ENCODE peak calls at places on chromosomes 12 and 14, in four cellular contexts. B is left ventricle myocardium inferior, F is DMS153, I is EL. N is an unnamed sample.

GRCh38 chr12:74391283-74391682 is 146.4 kb upstream of the ATXN7L3B start:
- DNase-seq in I (no peak), F (no peak), B (no peak), N (no peak)

GRCh38 chr12:4564819-4565218 is 2.8 kb downstream of the DYRK4 start:
- DNase-seq in B (no peak), I (no peak), F (no peak), N (no peak)

GRCh38 chr14:44149597-44149996 is 357.5 kb downstream of the FSCB start:
- DNase-seq in B (no peak), F (no peak), I (no peak), N (peak; percentile 13)

GRCh38 chr14:73943083-73943482 is 6.8 kb downstream of the FAM161B start:
- DNase-seq in B (no peak), F (no peak), I (peak; percentile 80), N (no peak)

GRCh38 chr14:94056579-94057308 is 24.3 kb downstream of the DDX24 start:
- DNase-seq in I (no peak), F (no peak), B (no peak), N (no peak)

GRCh38 chr12:47272412-47273190 is 192.8 kb upstream of the AMIGO2 start:
- DNase-seq in F (no peak), I (peak; percentile 22), B (no peak), N (no peak)

GRCh38 chr12:56029666-56030293 is 8.9 kb downstream of the IKZF4 start:
- DNase-seq in F (no peak), B (no peak), I (peak; percentile 66), N (no peak)

GRCh38 chr14:61695695-61696527 is 598 bp downstream of the HIF1A start:
- DNase-seq in B (peak; percentile 60), F (peak; percentile 45), I (peak; percentile 68), N (peak; percentile 14)

GRCh38 chr14:45039390-45039789 is 44.5 kb upstream of the PRPF39 start:
- DNase-seq in I (no peak), B (no peak), F (no peak), N (no peak)

GRCh38 chr12:30806989-30807694 is 52.4 kb upstream of the CAPRIN2 start:
- DNase-seq in B (no peak), I (peak; percentile 70), F (peak; percentile 64), N (peak; percentile 86)

GRCh38 chr12:57222286-57223190 is 5.9 kb downstream of the NXPH4 start:
- DNase-seq in I (no peak), F (peak; percentile 1), B (no peak), N (no peak)

GRCh38 chr12:93778306-93778705 is 101.1 kb downstream of the CRADD start:
- DNase-seq in B (peak; percentile 60), F (no peak), I (peak; percentile 85), N (no peak)

GRCh38 chr12:99093166-99093565 is 448.1 kb downstream of the APAF1 start:
- DNase-seq in B (no peak), I (no peak), F (no peak), N (no peak)

GRCh38 chr12:3263282-3263681 is 186.1 kb downstream of the TSPAN9 start:
- DNase-seq in B (no peak), F (no peak), I (no peak), N (no peak)

GRCh38 chr14:59986556-59987059 is 66.7 kb downstream of the LRRC9 start:
- DNase-seq in I (no peak), F (no peak), B (no peak), N (no peak)

GRCh38 chr14:51225751-51226150 is 14.3 kb upstream of the TMX1 start:
- DNase-seq in F (no peak), B (no peak), I (no peak), N (no peak)

GRCh38 chr12:82176016-82176415 is 182.2 kb downstream of the CCDC59 start:
- DNase-seq in B (no peak), F (peak; percentile 36), I (no peak), N (no peak)

GRCh38 chr12:52601671-52602070 is 408 bp upstream of the KRT72 start:
- DNase-seq in B (no peak), I (no peak), F (no peak), N (no peak)

GRCh38 chr12:19273482-19274330 is 144.2 kb downstream of the PLEKHA5 start:
- DNase-seq in I (peak; percentile 98), F (peak; percentile 95), B (peak; percentile 67), N (peak; percentile 76)

GRCh38 chr12:77625441-77625840 is 205.3 kb upstream of the NAV3 start:
- DNase-seq in F (no peak), I (peak; percentile 85), B (no peak), N (no peak)

GRCh38 chr12:118058881-118059644 is 1.9 kb downstream of the WSB2 start:
- DNase-seq in F (no peak), I (peak; percentile 68), B (no peak), N (no peak)

GRCh38 chr14:96224480-96225096 is 19.9 kb downstream of the BDKRB2 start:
- DNase-seq in I (no peak), F (no peak), B (no peak), N (no peak)

GRCh38 chr14:95147597-95147996 is 9.7 kb downstream of the DICER1 start:
- DNase-seq in F (no peak), B (no peak), I (no peak), N (no peak)

GRCh38 chr12:55036326-55036725 is 16.6 kb downstream of the NEUROD4 start:
- DNase-seq in F (no peak), I (no peak), B (no peak), N (no peak)

GRCh38 chr14:54516709-54517108 is 7.0 kb downstream of the CGRRF1 start:
- DNase-seq in F (no peak), B (no peak), I (no peak), N (no peak)

GRCh38 chr12:111361717-111362576 is 6.9 kb downstream of the PHETA1 start:
- DNase-seq in I (no peak), F (no peak), B (peak; percentile 29), N (no peak)

GRCh38 chr12:113242018-113242418 is 20.8 kb downstream of the TPCN1 start:
- DNase-seq in F (peak; percentile 35), I (no peak), B (no peak), N (peak; percentile 64)

GRCh38 chr14:87152701-87153100 is 840.3 kb downstream of the GALC start:
- DNase-seq in B (no peak), F (no peak), I (no peak), N (no peak)

GRCh38 chr12:4014858-4015224 is 141.6 kb upstream of the PARP11 start:
- DNase-seq in F (no peak), B (no peak), I (no peak), N (no peak)

GRCh38 chr14:92040431-92041040 is 677 bp upstream of the TRIP11 start:
- DNase-seq in F (peak; percentile 35), B (no peak), I (peak; percentile 33), N (peak; percentile 45)

GRCh38 chr14:45699451-45699850 is 446.4 kb upstream of the MIS18BP1 start:
- DNase-seq in B (no peak), I (no peak), F (no peak), N (no peak)

GRCh38 chr12:54371328-54372112 is 7.2 kb upstream of the GPR84 start:
- DNase-seq in I (no peak), B (peak; percentile 79), F (peak; percentile 90), N (no peak)

GRCh38 chr12:66405395-66405794 is 103.1 kb downstream of the HELB start:
- DNase-seq in B (no peak), F (no peak), I (peak; percentile 55), N (no peak)

GRCh38 chr12:10331642-10332239 is 24.1 kb downstream of the KLRD1 start:
- DNase-seq in I (peak; percentile 48), B (no peak), F (peak; percentile 53), N (peak; percentile 33)